ENCODE peak calls at places on chromosomes 5 and 9, in five cellular contexts. Y is endothelial cell of umbilical vein, M is H9, A is fibroblast of lung, Q is heart left ventricle. S is an unnamed sample. For H3K4me1, the result is how much of the 10 kb centered on the place peaks cover.

GRCh38 chr9:136181784-136182421 is 23.0 kb downstream of the LHX3 start:
- DNase-seq in Y (no peak), M (no peak), A (no peak), Q (no peak), S (no peak)

GRCh38 chr5:146706321-146706972 is 172.1 kb downstream of the PPP2R2B start:
- DNase-seq in Y (no peak), M (peak), A (no peak), Q (no peak), S (no peak)

GRCh38 chr5:74034738-74035137 is 408.7 kb downstream of the ARHGEF28 start:
- DNase-seq in Y (no peak), M (no peak), A (peak), Q (no peak), S (no peak)

GRCh38 chr5:100904259-100904822 is 1.3 kb upstream of the ST8SIA4 start:
- DNase-seq in Y (no peak), M (peak), A (no peak), Q (peak), S (peak)

GRCh38 chr9:133075925-133076324 is 14.1 kb downstream of the CEL start:
- DNase-seq in Y (no peak), M (no peak), A (peak), Q (no peak), S (no peak)

GRCh38 chr9:120625222-120625621 is 45.3 kb upstream of the CDK5RAP2 start:
- DNase-seq in Y (no peak), M (no peak), A (peak), Q (no peak), S (no peak)

GRCh38 chr5:105903069-105903468 is 1767.7 kb downstream of the EFNA5 start:
- DNase-seq in Y (no peak), M (no peak), A (peak), Q (no peak), S (no peak)

GRCh38 chr5:143041461-143041860 is 271.3 kb downstream of the ARHGAP26 start:
- DNase-seq in Y (no peak), M (no peak), A (no peak), Q (no peak), S (no peak)

GRCh38 chr5:134114886-134115805 is 665 bp downstream of the TCF7 start:
- DNase-seq in Y (no peak), M (peak), A (no peak), Q (no peak), S (peak)

GRCh38 chr5:143209881-143210395 is 193.5 kb downstream of the NR3C1 start:
- DNase-seq in Y (no peak), M (no peak), A (no peak), Q (no peak), S (no peak)

GRCh38 chr9:2493106-2493505 is 128.5 kb upstream of the VLDLR start:
- DNase-seq in Y (no peak), M (no peak), A (peak), Q (peak), S (no peak)

GRCh38 chr5:1386274-1386717 is 41.4 kb upstream of the CLPTM1L start:
- DNase-seq in Y (peak), M (peak), A (peak), Q (peak), S (peak)

GRCh38 chr5:78447775-78448424 is 87.5 kb downstream of the SCAMP1 start:
- DNase-seq in Y (no peak), M (no peak), A (no peak), Q (no peak), S (no peak)

GRCh38 chr9:131530930-131531832 is at the start of gene UCK1:
- DNase-seq in Y (peak), M (peak), A (peak), Q (peak), S (peak)

GRCh38 chr9:93656426-93657222 is 80.2 kb downstream of the PHF2 start:
- DNase-seq in Y (no peak), M (no peak), A (no peak), Q (no peak), S (peak)

GRCh38 chr5:91010090-91010489 is 373.0 kb downstream of the ARRDC3 start:
- DNase-seq in Y (no peak), M (no peak), A (no peak), Q (no peak), S (no peak)

GRCh38 chr9:30982301-30982700 is 1402.1 kb upstream of the ACO1 start:
- DNase-seq in Y (no peak), M (no peak), A (no peak), Q (no peak), S (no peak)

GRCh38 chr5:173479711-173480110 is 136.7 kb downstream of the BOD1 start:
- DNase-seq in Y (no peak), M (no peak), A (peak), Q (no peak), S (no peak)

GRCh38 chr5:135735831-135736230 is 98.6 kb upstream of the SLC25A48 start:
- DNase-seq in Y (no peak), M (peak), A (no peak), Q (no peak), S (no peak)

GRCh38 chr9:110543631-110544051 is 35.9 kb downstream of the SVEP1 start:
- DNase-seq in Y (peak), M (peak), A (peak), Q (peak), S (no peak)

GRCh38 chr5:144284931-144285330 is 114.3 kb downstream of the KCTD16 start:
- DNase-seq in Y (peak), M (no peak), A (no peak), Q (no peak), S (no peak)

GRCh38 chr9:35756743-35757526 is 2.9 kb upstream of the MSMP start:
- DNase-seq in Y (peak), M (peak), A (peak), Q (peak), S (peak)

GRCh38 chr5:6291961-6292360 is 86.4 kb downstream of the MED10 start:
- DNase-seq in Y (peak), M (peak), A (no peak), Q (no peak), S (no peak)

GRCh38 chr5:126912607-126913006 is 117.8 kb downstream of the MARCHF3 start:
- DNase-seq in Y (no peak), M (no peak), A (peak), Q (no peak), S (no peak)

GRCh38 chr5:155189981-155190380 is 176.4 kb downstream of the KIF4B start:
- DNase-seq in Y (no peak), M (no peak), A (no peak), Q (no peak), S (no peak)

GRCh38 chr5:178130576-178131445 is at the start of gene RMND5B:
- DNase-seq in Y (peak), M (peak), A (peak), Q (peak), S (peak)

GRCh38 chr9:108105885-108106284 is 616.3 kb upstream of the KLF4 start:
- DNase-seq in Y (no peak), M (peak), A (no peak), Q (no peak), S (no peak)

GRCh38 chr5:54807421-54807820 is 178.0 kb downstream of the ESM1 start:
- DNase-seq in Y (peak), M (no peak), A (peak), Q (no peak), S (no peak)

GRCh38 chr5:97229196-97229595 is 46.1 kb upstream of the RIOK2 start:
- DNase-seq in Y (no peak), M (no peak), A (no peak), Q (no peak), S (no peak)

GRCh38 chr9:132702254-132702653 is 32.0 kb downstream of the GTF3C4 start:
- DNase-seq in Y (no peak), M (no peak), A (no peak), Q (no peak), S (no peak)

GRCh38 chr9:85944672-85945071 is 3.7 kb downstream of the NAA35 start:
- DNase-seq in Y (no peak), M (no peak), A (no peak), Q (no peak), S (no peak)

GRCh38 chr5:132444841-132445639 is 45.5 kb downstream of the IRF1 start:
- DNase-seq in Y (no peak), M (no peak), A (no peak), Q (no peak), S (no peak)

GRCh38 chr9:33159058-33159759 is 7.9 kb downstream of the B4GALT1 start:
- DNase-seq in Y (peak), M (no peak), A (no peak), Q (peak), S (peak)

GRCh38 chr5:181204561-181205401 is at the start of gene TRIM7:
- DNase-seq in Y (peak), M (no peak), A (peak), Q (peak), S (peak)

GRCh38 chr9:93264338-93265125 is 80.6 kb downstream of the WNK2 start:
- DNase-seq in Y (no peak), M (no peak), A (no peak), Q (no peak), S (peak)

GRCh38 chr5:111948517-111948916 is 191.5 kb upstream of the NREP start:
- DNase-seq in Y (no peak), M (no peak), A (peak), Q (no peak), S (no peak)

GRCh38 chr5:150797384-150797783 is 18.8 kb downstream of the SMIM3 start:
- DNase-seq in Y (no peak), M (no peak), A (no peak), Q (no peak), S (no peak)

GRCh38 chr5:43482490-43483064 is 1.1 kb downstream of the TMEM267 start:
- DNase-seq in Y (no peak), M (no peak), A (peak), Q (no peak), S (no peak)

GRCh38 chr9:99176527-99177013 is 45.2 kb downstream of the ALG2 start:
- DNase-seq in Y (no peak), M (no peak), A (no peak), Q (no peak), S (no peak)

GRCh38 chr5:65035212-65036206 is 266.8 kb downstream of the CWC27 start:
- DNase-seq in Y (peak), M (peak), A (peak), Q (peak), S (peak)

DNA sequence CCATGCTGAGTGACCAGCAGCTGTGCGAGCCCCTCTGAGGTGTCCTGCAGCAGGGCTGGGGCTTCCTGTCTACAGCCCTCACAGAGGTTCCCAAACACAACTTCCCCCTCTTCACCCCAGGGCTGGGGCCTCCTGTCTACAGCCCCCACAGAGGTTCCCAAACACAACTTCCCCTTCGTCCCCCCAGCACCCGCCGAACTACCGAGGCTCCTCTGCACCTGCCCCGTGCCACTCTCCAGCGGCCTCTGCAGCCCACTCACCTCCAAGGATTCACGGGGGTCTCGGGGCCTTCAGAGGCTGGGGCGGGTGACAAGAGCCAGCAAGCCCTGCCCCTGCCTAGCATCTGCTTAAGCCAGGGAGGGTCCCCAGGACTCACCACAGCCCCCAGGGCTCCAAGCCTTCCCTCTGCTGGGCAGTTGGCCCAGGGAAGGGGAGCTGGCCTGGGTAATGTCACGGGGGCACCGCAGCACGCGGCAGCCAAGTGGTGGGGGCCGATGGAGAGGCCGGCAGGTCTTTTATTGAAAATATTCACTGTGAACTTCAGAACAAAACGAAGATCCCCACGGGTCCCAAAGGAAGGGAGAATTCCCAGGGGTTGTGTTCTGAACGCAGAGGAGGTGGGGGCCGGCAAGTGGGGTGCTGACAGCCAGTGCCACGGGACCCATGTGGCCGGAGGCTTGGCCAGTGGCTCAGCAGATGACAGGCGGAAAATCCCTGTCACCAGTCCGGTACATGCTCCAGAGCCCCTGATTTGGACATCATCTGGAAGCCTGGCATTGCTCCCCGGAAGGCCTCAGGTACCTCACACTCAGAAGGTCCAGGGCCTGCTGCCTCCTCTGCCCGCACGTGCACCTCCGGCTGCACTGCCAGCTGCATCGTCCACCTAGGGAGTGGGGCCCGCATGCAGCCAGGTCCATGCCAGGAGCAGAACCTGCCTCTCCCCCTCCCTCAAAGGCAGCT is 125.3 kb downstream of the ADAMTS2 start:
- DNase-seq in Y (no peak), M (no peak), A (no peak), Q (no peak), S (peak)
- H3K4me1 ChIP-seq in Y (under half), M (under half), A (under half), Q (under half), S (under half)

GRCh38 chr9:106432631-106433030 is 430.3 kb upstream of the ZNF462 start:
- DNase-seq in Y (no peak), M (no peak), A (no peak), Q (no peak), S (no peak)
- H3K4me1 ChIP-seq in Y (under half), M (under half), A (under half), Q (under half), S (under half)

GRCh38 chr9:94974154-94974860 is 247.8 kb downstream of the AOPEP start:
- DNase-seq in Y (no peak), M (no peak), A (no peak), Q (no peak), S (no peak)
- H3K4me1 ChIP-seq in Y (under half), M (under half), A (under half), Q (under half), S (under half)

GRCh38 chr5:68268363-68269130 is 53.0 kb downstream of the PIK3R1 start:
- DNase-seq in Y (no peak), M (no peak), A (no peak), Q (no peak), S (no peak)

GRCh38 chr5:68269820-68270219 is 54.3 kb downstream of the PIK3R1 start:
- DNase-seq in Y (no peak), M (no peak), A (no peak), Q (no peak), S (no peak)

GRCh38 chr5:68272289-68272688 is 56.7 kb downstream of the PIK3R1 start:
- DNase-seq in Y (peak), M (no peak), A (no peak), Q (no peak), S (no peak)

GRCh38 chr5:68271124-68271523 is 55.6 kb downstream of the PIK3R1 start:
- DNase-seq in Y (no peak), M (no peak), A (no peak), Q (no peak), S (no peak)

DNA sequence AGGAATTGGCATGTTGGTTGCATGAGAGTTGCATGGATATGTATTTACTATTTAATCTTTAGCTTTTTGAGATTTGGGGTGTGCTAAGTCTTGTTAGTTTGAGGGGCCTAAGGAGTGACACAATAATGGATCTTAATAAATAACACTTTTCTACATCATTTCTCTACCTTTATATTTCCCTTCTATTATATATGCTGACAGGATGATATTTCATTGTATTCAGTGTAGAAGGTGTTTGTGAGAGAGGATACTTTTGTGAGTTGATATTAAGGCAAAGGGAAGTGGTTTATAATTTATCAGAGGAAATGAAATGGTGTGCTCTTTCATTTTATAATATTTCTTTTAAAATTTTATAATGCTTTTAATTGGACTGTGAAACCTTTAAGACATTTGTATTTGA is 55.0 kb downstream of the PIK3R1 start:
- DNase-seq in Y (no peak), M (no peak), A (no peak), Q (no peak), S (no peak)
- H3K4me1 ChIP-seq in Y (under half), M (under half), A (under half), Q (half or more), S (half or more)

GRCh38 chr5:125056641-125057345 is 310.4 kb upstream of the ZNF608 start:
- DNase-seq in Y (no peak), M (no peak), A (no peak), Q (no peak), S (no peak)
- H3K4me1 ChIP-seq in Y (under half), M (under half), A (under half), Q (under half), S (under half)

S was measured in spleen.